ENCODE peak calls at places on chromosome 5, in nine cellular contexts. N is K562; U is foreskin keratinocyte; M is spleen; E is AG04450; O is Peyer's patch; A is IMR-90; I is heart left ventricle; W is CD8-positive, alpha-beta T cell. G is an unnamed sample.

GRCh38 chr5:54909911-54910870 is 75.2 kb downstream of the ESM1 start:
- DNase-seq in N (no peak), U (no peak), M (no peak), E (peak), O (no peak), A (peak), I (no peak), W (no peak), G (no peak)

GRCh38 chr5:126540631-126541030 is 54.4 kb downstream of the ALDH7A1 start:
- DNase-seq in N (no peak), U (no peak), M (no peak), E (no peak), O (no peak), A (no peak), I (no peak), W (no peak), G (no peak)

GRCh38 chr5:110757118-110757729 is 18.4 kb downstream of the SLC25A46 start:
- DNase-seq in N (peak), U (peak), M (no peak), E (no peak), O (no peak), A (peak), I (no peak), W (no peak), G (peak)

GRCh38 chr5:32231241-32231640 is 57.1 kb upstream of the GOLPH3 start:
- DNase-seq in N (no peak), U (no peak), M (no peak), E (no peak), O (no peak), A (no peak), I (no peak), W (no peak), G (no peak)

GRCh38 chr5:154293219-154293618 is 102.7 kb downstream of the GALNT10 start:
- DNase-seq in N (no peak), U (no peak), M (no peak), E (no peak), O (no peak), A (no peak), I (no peak), W (no peak), G (no peak)

GRCh38 chr5:97752871-97753270 is 569.8 kb upstream of the RIOK2 start:
- DNase-seq in N (no peak), U (no peak), M (no peak), E (no peak), O (no peak), A (peak), I (no peak), W (no peak), G (no peak)

GRCh38 chr5:28880936-28881335 is 1842.5 kb upstream of the CDH9 start:
- DNase-seq in N (no peak), U (no peak), M (no peak), E (no peak), O (no peak), A (no peak), I (no peak), W (no peak), G (no peak)

GRCh38 chr5:175223336-175223735 is 220.6 kb downstream of the DRD1 start:
- DNase-seq in N (no peak), U (no peak), M (no peak), E (no peak), O (no peak), A (no peak), I (no peak), W (no peak), G (no peak)

GRCh38 chr5:142801495-142801871 is 31.3 kb downstream of the ARHGAP26 start:
- DNase-seq in N (no peak), U (no peak), M (no peak), E (no peak), O (no peak), A (no peak), I (no peak), W (no peak), G (no peak)

GRCh38 chr5:43210570-43210969 is 18.5 kb downstream of the NIM1K start:
- DNase-seq in N (no peak), U (no peak), M (no peak), E (no peak), O (no peak), A (no peak), I (no peak), W (no peak), G (no peak)

GRCh38 chr5:145130996-145131395 is 704.1 kb downstream of the PRELID2 start:
- DNase-seq in N (no peak), U (no peak), M (no peak), E (no peak), O (no peak), A (no peak), I (no peak), W (no peak), G (no peak)

GRCh38 chr5:151058891-151059611 is 21.8 kb downstream of the TNIP1 start:
- DNase-seq in N (no peak), U (no peak), M (peak), E (no peak), O (no peak), A (no peak), I (peak), W (no peak), G (no peak)
- TF ChIP-seq CTCF in N (no peak), U (peak), M (no peak), E (no peak), O (no peak), A (no peak), I (no peak), W (no peak), G (no peak)

DNA sequence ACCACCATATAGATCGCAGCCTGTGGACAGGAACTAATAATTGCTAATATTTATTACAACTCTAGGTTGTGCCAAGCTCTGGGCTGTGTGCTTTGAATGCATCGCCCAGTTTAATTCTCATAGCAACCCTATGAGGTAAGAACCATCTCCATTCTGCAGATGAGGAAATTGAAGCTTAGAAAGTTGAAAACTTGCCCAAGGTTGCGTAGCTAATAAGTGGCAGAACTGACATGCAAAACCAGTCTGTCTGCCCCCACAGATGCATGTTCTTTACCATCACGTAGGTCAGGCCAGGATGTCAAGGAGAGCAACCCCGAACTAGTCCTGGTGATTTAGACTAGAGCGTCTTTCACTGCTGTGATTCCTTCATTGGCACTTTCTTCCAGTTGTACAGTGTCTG is 15.6 kb downstream of the WWC1 start:
- DNase-seq in N (no peak), U (no peak), M (peak), E (no peak), O (no peak), A (no peak), I (no peak), W (no peak), G (no peak)
- H3K27ac ChIP-seq in N (no peak), U (no peak), M (no peak), E (no peak), O (no peak), A (no peak), I (no peak), W (no peak), G (no peak)

GRCh38 chr5:40429258-40430111 is 250.2 kb upstream of the PTGER4 start:
- DNase-seq in N (no peak), U (peak), M (no peak), E (no peak), O (no peak), A (peak), I (peak), W (no peak), G (peak)
- TF ChIP-seq CTCF in N (no peak), U (peak), M (no peak), E (no peak), O (no peak), A (no peak), I (no peak), W (no peak), G (no peak)

DNA sequence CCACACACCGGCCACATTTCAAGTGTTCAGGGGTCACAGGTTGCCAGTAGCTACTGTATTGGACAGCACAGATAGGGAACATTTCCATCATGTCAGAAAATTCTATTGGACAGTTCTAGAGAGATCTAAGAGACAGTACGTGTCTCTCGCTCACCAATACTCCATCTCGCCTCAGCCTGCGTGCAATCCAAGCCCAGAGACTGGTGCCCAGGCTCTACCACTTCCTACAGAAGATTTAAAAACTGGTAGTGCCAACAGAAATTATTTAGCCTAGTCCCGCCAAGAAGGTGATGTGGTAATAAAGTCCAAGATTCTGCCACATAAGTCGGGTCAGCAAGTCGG is 390 bp upstream of the SNX2 start:
- DNase-seq in N (no peak), U (no peak), M (no peak), E (no peak), O (no peak), A (no peak), I (no peak), W (no peak), G (no peak)
- H3K27ac ChIP-seq in N (no peak), U (no peak), M (peak), E (no peak), O (peak), A (peak), I (no peak), W (no peak), G (peak)

GRCh38 chr5:69265931-69266330 is 31.2 kb downstream of the CDK7 start:
- DNase-seq in N (peak), U (no peak), M (peak), E (no peak), O (no peak), A (no peak), I (no peak), W (no peak), G (no peak)
- TF ChIP-seq CTCF in N (peak), U (peak), M (no peak), E (peak), O (no peak), A (peak), I (no peak), W (no peak), G (peak)

GRCh38 chr5:151086192-151086869 is 5.5 kb upstream of the TNIP1 start:
- DNase-seq in N (no peak), U (no peak), M (peak), E (no peak), O (no peak), A (no peak), I (peak), W (no peak), G (no peak)

GRCh38 chr5:151087475-151087874 is 6.6 kb upstream of the TNIP1 start:
- DNase-seq in N (no peak), U (no peak), M (no peak), E (no peak), O (no peak), A (peak), I (no peak), W (no peak), G (no peak)

GRCh38 chr5:151086905-151087360 is 6.1 kb upstream of the TNIP1 start:
- DNase-seq in N (no peak), U (no peak), M (peak), E (no peak), O (peak), A (peak), I (no peak), W (peak), G (no peak)

GRCh38 chr5:151084363-151084762 is 3.5 kb upstream of the TNIP1 start:
- DNase-seq in N (no peak), U (no peak), M (peak), E (no peak), O (no peak), A (peak), I (no peak), W (no peak), G (no peak)

GRCh38 chr5:151085517-151086031 is 4.7 kb upstream of the TNIP1 start:
- DNase-seq in N (no peak), U (peak), M (peak), E (no peak), O (no peak), A (peak), I (peak), W (no peak), G (no peak)
- H3K27ac ChIP-seq in N (no peak), U (peak), M (peak), E (no peak), O (peak), A (peak), I (peak), W (no peak), G (peak)